ENCODE peak calls at places on chromosome 2, in six cellular contexts. One of them, this sample, is unnamed.

GRCh38 chr2:58479557-58480120 is 238.5 kb upstream of the FANCL start:
- DNase-seq in transverse colon: no peak
- DNase-seq in stimulated activated CD4-positive, alpha-beta T cell treated with anti-CD3 and anti-CD28 coated beads, Interleukin-2, amount 100 ng/mL, for 48 hours: no peak
- DNase-seq in left ventricle myocardium inferior: no peak
- DNase-seq in activated T-cell treated with anti-CD3 and anti-CD28 coated beads, Interleukin-2, amount 50 U/mL, for 4 hours: no peak
- DNase-seq in heart left ventricle: no peak
- DNase-seq in this sample: no peak

GRCh38 chr2:172021955-172022354 is 22.2 kb downstream of the METAP1D start:
- DNase-seq in transverse colon: no peak
- DNase-seq in stimulated activated CD4-positive, alpha-beta T cell treated with anti-CD3 and anti-CD28 coated beads, Interleukin-2, amount 100 ng/mL, for 48 hours: no peak
- DNase-seq in left ventricle myocardium inferior: no peak
- DNase-seq in activated T-cell treated with anti-CD3 and anti-CD28 coated beads, Interleukin-2, amount 50 U/mL, for 4 hours: no peak
- DNase-seq in heart left ventricle: no peak
- DNase-seq in this sample: no peak

GRCh38 chr2:45014016-45014702 is 4.9 kb upstream of the SIX2 start:
- DNase-seq in transverse colon: peak; percentile 32
- DNase-seq in stimulated activated CD4-positive, alpha-beta T cell treated with anti-CD3 and anti-CD28 coated beads, Interleukin-2, amount 100 ng/mL, for 48 hours: no peak
- DNase-seq in left ventricle myocardium inferior: peak; percentile 69
- DNase-seq in activated T-cell treated with anti-CD3 and anti-CD28 coated beads, Interleukin-2, amount 50 U/mL, for 4 hours: no peak
- DNase-seq in heart left ventricle: peak; percentile 71
- DNase-seq in this sample: no peak

GRCh38 chr2:234288974-234289455 is 207.9 kb downstream of the ARL4C start:
- DNase-seq in transverse colon: peak; percentile 77
- DNase-seq in stimulated activated CD4-positive, alpha-beta T cell treated with anti-CD3 and anti-CD28 coated beads, Interleukin-2, amount 100 ng/mL, for 48 hours: peak; percentile 78
- DNase-seq in left ventricle myocardium inferior: peak; percentile 51
- DNase-seq in activated T-cell treated with anti-CD3 and anti-CD28 coated beads, Interleukin-2, amount 50 U/mL, for 4 hours: peak; percentile 75
- DNase-seq in heart left ventricle: peak; percentile 54
- DNase-seq in this sample: peak; percentile 70

GRCh38 chr2:159064446-159065301 is 96.2 kb downstream of the TANC1 start:
- DNase-seq in transverse colon: no peak
- DNase-seq in stimulated activated CD4-positive, alpha-beta T cell treated with anti-CD3 and anti-CD28 coated beads, Interleukin-2, amount 100 ng/mL, for 48 hours: no peak
- DNase-seq in left ventricle myocardium inferior: no peak
- DNase-seq in activated T-cell treated with anti-CD3 and anti-CD28 coated beads, Interleukin-2, amount 50 U/mL, for 4 hours: no peak
- DNase-seq in heart left ventricle: no peak
- DNase-seq in this sample: no peak

GRCh38 chr2:161332568-161332967 is 24.3 kb downstream of the PSMD14 start:
- DNase-seq in transverse colon: no peak
- DNase-seq in stimulated activated CD4-positive, alpha-beta T cell treated with anti-CD3 and anti-CD28 coated beads, Interleukin-2, amount 100 ng/mL, for 48 hours: no peak
- DNase-seq in left ventricle myocardium inferior: no peak
- DNase-seq in activated T-cell treated with anti-CD3 and anti-CD28 coated beads, Interleukin-2, amount 50 U/mL, for 4 hours: no peak
- DNase-seq in heart left ventricle: no peak
- DNase-seq in this sample: peak; percentile 16

GRCh38 chr2:38653380-38653714 is 12.6 kb upstream of the GALM start:
- DNase-seq in transverse colon: no peak
- DNase-seq in stimulated activated CD4-positive, alpha-beta T cell treated with anti-CD3 and anti-CD28 coated beads, Interleukin-2, amount 100 ng/mL, for 48 hours: no peak
- DNase-seq in left ventricle myocardium inferior: no peak
- DNase-seq in activated T-cell treated with anti-CD3 and anti-CD28 coated beads, Interleukin-2, amount 50 U/mL, for 4 hours: no peak
- DNase-seq in heart left ventricle: no peak
- DNase-seq in this sample: no peak

GRCh38 chr2:33375054-33375453 is 101.4 kb upstream of the RASGRP3 start:
- DNase-seq in transverse colon: no peak
- DNase-seq in stimulated activated CD4-positive, alpha-beta T cell treated with anti-CD3 and anti-CD28 coated beads, Interleukin-2, amount 100 ng/mL, for 48 hours: no peak
- DNase-seq in left ventricle myocardium inferior: no peak
- DNase-seq in activated T-cell treated with anti-CD3 and anti-CD28 coated beads, Interleukin-2, amount 50 U/mL, for 4 hours: no peak
- DNase-seq in heart left ventricle: no peak
- DNase-seq in this sample: no peak

GRCh38 chr2:116737951-116738350 is 1076.5 kb upstream of the DDX18 start:
- DNase-seq in transverse colon: no peak
- DNase-seq in stimulated activated CD4-positive, alpha-beta T cell treated with anti-CD3 and anti-CD28 coated beads, Interleukin-2, amount 100 ng/mL, for 48 hours: no peak
- DNase-seq in left ventricle myocardium inferior: no peak
- DNase-seq in activated T-cell treated with anti-CD3 and anti-CD28 coated beads, Interleukin-2, amount 50 U/mL, for 4 hours: no peak
- DNase-seq in heart left ventricle: no peak
- DNase-seq in this sample: no peak

GRCh38 chr2:234911271-234911670 is 40.5 kb upstream of the SH3BP4 start:
- DNase-seq in transverse colon: no peak
- DNase-seq in stimulated activated CD4-positive, alpha-beta T cell treated with anti-CD3 and anti-CD28 coated beads, Interleukin-2, amount 100 ng/mL, for 48 hours: no peak
- DNase-seq in left ventricle myocardium inferior: no peak
- DNase-seq in activated T-cell treated with anti-CD3 and anti-CD28 coated beads, Interleukin-2, amount 50 U/mL, for 4 hours: no peak
- DNase-seq in heart left ventricle: no peak
- DNase-seq in this sample: no peak

GRCh38 chr2:101500175-101500574 is 25.3 kb upstream of the RFX8 start:
- DNase-seq in transverse colon: no peak
- DNase-seq in stimulated activated CD4-positive, alpha-beta T cell treated with anti-CD3 and anti-CD28 coated beads, Interleukin-2, amount 100 ng/mL, for 48 hours: no peak
- DNase-seq in left ventricle myocardium inferior: no peak
- DNase-seq in activated T-cell treated with anti-CD3 and anti-CD28 coated beads, Interleukin-2, amount 50 U/mL, for 4 hours: no peak
- DNase-seq in heart left ventricle: no peak
- DNase-seq in this sample: no peak